ENCODE peak calls at places on chromosomes 5 and 9, in four cellular contexts. One of them, this sample, is unnamed.
A peak's percentile ranks its signal among the peaks of the same experiment; 100 is the strongest.

GRCh38 chr5:181245427-181246275 is 1.9 kb upstream of the RACK1 start:
- DNase-seq in HepG2: no peak
- DNase-seq in heart right ventricle: no peak
- DNase-seq in fibroblast of mammary gland: no peak
- DNase-seq in this sample: no peak

GRCh38 chr9:72149231-72149975 is at the start of gene GDA:
- DNase-seq in heart right ventricle: no peak
- DNase-seq in fibroblast of mammary gland: no peak
- DNase-seq in HepG2: no peak
- DNase-seq in this sample: no peak

GRCh38 chr5:168822745-168823281 is 243.6 kb upstream of the PANK3 start:
- DNase-seq in heart right ventricle: no peak
- DNase-seq in fibroblast of mammary gland: peak; percentile 72
- DNase-seq in HepG2: no peak
- DNase-seq in this sample: no peak

GRCh38 chr9:137744632-137745183 is 125.9 kb downstream of the EHMT1 start:
- DNase-seq in HepG2: no peak
- DNase-seq in heart right ventricle: no peak
- DNase-seq in fibroblast of mammary gland: no peak
- DNase-seq in this sample: no peak

GRCh38 chr5:50958852-50959457 is 292.5 kb downstream of the PARP8 start:
- DNase-seq in HepG2: peak; percentile 53
- DNase-seq in fibroblast of mammary gland: peak; percentile 33
- DNase-seq in heart right ventricle: no peak
- DNase-seq in this sample: peak; percentile 37

GRCh38 chr9:77018058-77019009 is 1.1 kb upstream of the FOXB2 start:
- DNase-seq in fibroblast of mammary gland: no peak
- DNase-seq in HepG2: no peak
- DNase-seq in heart right ventricle: no peak
- DNase-seq in this sample: no peak

GRCh38 chr9:95092321-95093072 is 225.0 kb downstream of the FANCC start:
- DNase-seq in fibroblast of mammary gland: peak; percentile 79
- DNase-seq in heart right ventricle: no peak
- DNase-seq in HepG2: no peak
- DNase-seq in this sample: peak; percentile 95

GRCh38 chr5:73625314-73625904 is 587 bp upstream of the ARHGEF28 start:
- DNase-seq in heart right ventricle: no peak
- DNase-seq in fibroblast of mammary gland: peak; percentile 23
- DNase-seq in HepG2: no peak
- DNase-seq in this sample: no peak

GRCh38 chr5:99460701-99461100 is 531.9 kb upstream of the CHD1 start:
- DNase-seq in fibroblast of mammary gland: no peak
- DNase-seq in HepG2: no peak
- DNase-seq in heart right ventricle: no peak
- DNase-seq in this sample: no peak

GRCh38 chr5:15420201-15420600 is 79.8 kb upstream of the FBXL7 start:
- DNase-seq in heart right ventricle: peak; percentile 44
- DNase-seq in fibroblast of mammary gland: no peak
- DNase-seq in HepG2: no peak
- DNase-seq in this sample: no peak

GRCh38 chr5:167363065-167363464 is 928.4 kb upstream of the WWC1 start:
- DNase-seq in HepG2: no peak
- DNase-seq in heart right ventricle: no peak
- DNase-seq in fibroblast of mammary gland: no peak
- DNase-seq in this sample: no peak

GRCh38 chr9:94909250-94909894 is 182.9 kb downstream of the AOPEP start:
- DNase-seq in HepG2: no peak
- DNase-seq in heart right ventricle: no peak
- DNase-seq in fibroblast of mammary gland: no peak
- DNase-seq in this sample: no peak

GRCh38 chr5:110063640-110064592 is 374.2 kb downstream of the MAN2A1 start:
- DNase-seq in HepG2: no peak
- DNase-seq in heart right ventricle: no peak
- DNase-seq in fibroblast of mammary gland: peak; percentile 47
- DNase-seq in this sample: peak; percentile 16

GRCh38 chr9:127993721-127994120 is 12.9 kb upstream of the EEIG1 start:
- DNase-seq in HepG2: no peak
- DNase-seq in fibroblast of mammary gland: no peak
- DNase-seq in heart right ventricle: no peak
- DNase-seq in this sample: no peak

GRCh38 chr5:127785098-127785927 is 82.1 kb downstream of the CCDC192 start:
- DNase-seq in heart right ventricle: no peak
- DNase-seq in fibroblast of mammary gland: peak; percentile 97
- DNase-seq in HepG2: no peak
- DNase-seq in this sample: peak; percentile 73

GRCh38 chr5:134122530-134122929 is 8.0 kb downstream of the TCF7 start:
- DNase-seq in HepG2: no peak
- DNase-seq in heart right ventricle: no peak
- DNase-seq in fibroblast of mammary gland: no peak
- DNase-seq in this sample: no peak

GRCh38 chr5:3011764-3012017 is 260.2 kb upstream of the IRX2 start:
- DNase-seq in heart right ventricle: no peak
- DNase-seq in fibroblast of mammary gland: no peak
- DNase-seq in HepG2: no peak
- DNase-seq in this sample: no peak

GRCh38 chr5:108167174-108167573 is 214.7 kb downstream of the FBXL17 start:
- DNase-seq in HepG2: no peak
- DNase-seq in fibroblast of mammary gland: no peak
- DNase-seq in heart right ventricle: no peak
- DNase-seq in this sample: no peak

GRCh38 chr9:121261107-121261460 is 6.9 kb upstream of the GSN start:
- DNase-seq in HepG2: no peak
- DNase-seq in fibroblast of mammary gland: peak; percentile 39
- DNase-seq in heart right ventricle: no peak
- DNase-seq in this sample: no peak

GRCh38 chr5:5492087-5492933 is 69.8 kb downstream of the ICE1 start:
- DNase-seq in HepG2: peak; percentile 54
- DNase-seq in heart right ventricle: no peak
- DNase-seq in fibroblast of mammary gland: peak; percentile 72
- DNase-seq in this sample: peak; percentile 63

GRCh38 chr5:88118179-88118578 is 150.5 kb downstream of the TMEM161B start:
- DNase-seq in fibroblast of mammary gland: no peak
- DNase-seq in heart right ventricle: no peak
- DNase-seq in HepG2: peak; percentile 61
- DNase-seq in this sample: no peak

GRCh38 chr9:110125763-110126351 is 82.1 kb downstream of the C9orf152 start:
- DNase-seq in heart right ventricle: no peak
- DNase-seq in fibroblast of mammary gland: peak; percentile 49
- DNase-seq in HepG2: no peak
- DNase-seq in this sample: no peak

GRCh38 chr5:54217826-54218503 is 92.4 kb downstream of the ARL15 start:
- DNase-seq in fibroblast of mammary gland: peak; percentile 82
- DNase-seq in heart right ventricle: no peak
- DNase-seq in HepG2: peak; percentile 37
- DNase-seq in this sample: peak; percentile 83

GRCh38 chr5:155839251-155840037 is 487.5 kb upstream of the SGCD start:
- DNase-seq in heart right ventricle: no peak
- DNase-seq in fibroblast of mammary gland: no peak
- DNase-seq in HepG2: no peak
- DNase-seq in this sample: no peak

GRCh38 chr9:61666849-61667371 is 477.1 kb downstream of the SPATA31A7 start:
- DNase-seq in fibroblast of mammary gland: no peak
- DNase-seq in HepG2: no peak
- DNase-seq in heart right ventricle: no peak
- DNase-seq in this sample: no peak

GRCh38 chr9:94270009-94270408 is 10.9 kb downstream of the ZNF169 start:
- DNase-seq in HepG2: peak; percentile 60
- DNase-seq in heart right ventricle: no peak
- DNase-seq in fibroblast of mammary gland: no peak
- DNase-seq in this sample: no peak

GRCh38 chr5:142317673-142318261 is 7.1 kb downstream of the SPRY4 start:
- DNase-seq in fibroblast of mammary gland: peak; percentile 38
- DNase-seq in HepG2: no peak
- DNase-seq in heart right ventricle: peak; percentile 35
- DNase-seq in this sample: no peak

GRCh38 chr5:172410160-172410559 is 44.2 kb downstream of the SH3PXD2B start:
- DNase-seq in heart right ventricle: no peak
- DNase-seq in HepG2: no peak
- DNase-seq in fibroblast of mammary gland: peak; percentile 95
- DNase-seq in this sample: peak; percentile 47

GRCh38 chr9:111928342-111928720 is 31.7 kb downstream of the UGCG start:
- DNase-seq in fibroblast of mammary gland: peak; percentile 48
- DNase-seq in HepG2: no peak
- DNase-seq in heart right ventricle: no peak
- DNase-seq in this sample: no peak

GRCh38 chr5:37495668-37496067 is 116.5 kb downstream of the WDR70 start:
- DNase-seq in heart right ventricle: no peak
- DNase-seq in fibroblast of mammary gland: peak; percentile 86
- DNase-seq in HepG2: no peak
- DNase-seq in this sample: peak; percentile 83

GRCh38 chr5:124948754-124949275 is 202.4 kb upstream of the ZNF608 start:
- DNase-seq in fibroblast of mammary gland: no peak
- DNase-seq in heart right ventricle: no peak
- DNase-seq in HepG2: no peak
- DNase-seq in this sample: no peak

GRCh38 chr5:77816686-77817085 is 40.5 kb upstream of the TBCA start:
- DNase-seq in HepG2: no peak
- DNase-seq in fibroblast of mammary gland: no peak
- DNase-seq in heart right ventricle: no peak
- DNase-seq in this sample: no peak

GRCh38 chr5:83097582-83098265 is 20.4 kb downstream of the XRCC4 start:
- DNase-seq in fibroblast of mammary gland: peak; percentile 49
- DNase-seq in HepG2: no peak
- DNase-seq in heart right ventricle: no peak
- DNase-seq in this sample: peak; percentile 18

GRCh38 chr5:3856036-3856435 is 260.4 kb downstream of the IRX1 start:
- DNase-seq in HepG2: no peak
- DNase-seq in fibroblast of mammary gland: no peak
- DNase-seq in heart right ventricle: no peak
- DNase-seq in this sample: no peak

GRCh38 chr5:42912184-42912766 is 100.6 kb upstream of the SELENOP start:
- DNase-seq in HepG2: peak; percentile 25
- DNase-seq in fibroblast of mammary gland: peak; percentile 66
- DNase-seq in heart right ventricle: no peak
- DNase-seq in this sample: peak; percentile 70

GRCh38 chr9:79465171-79465570 is 106.6 kb upstream of the TLE4 start:
- DNase-seq in HepG2: no peak
- DNase-seq in heart right ventricle: no peak
- DNase-seq in fibroblast of mammary gland: no peak
- DNase-seq in this sample: no peak

DNA sequence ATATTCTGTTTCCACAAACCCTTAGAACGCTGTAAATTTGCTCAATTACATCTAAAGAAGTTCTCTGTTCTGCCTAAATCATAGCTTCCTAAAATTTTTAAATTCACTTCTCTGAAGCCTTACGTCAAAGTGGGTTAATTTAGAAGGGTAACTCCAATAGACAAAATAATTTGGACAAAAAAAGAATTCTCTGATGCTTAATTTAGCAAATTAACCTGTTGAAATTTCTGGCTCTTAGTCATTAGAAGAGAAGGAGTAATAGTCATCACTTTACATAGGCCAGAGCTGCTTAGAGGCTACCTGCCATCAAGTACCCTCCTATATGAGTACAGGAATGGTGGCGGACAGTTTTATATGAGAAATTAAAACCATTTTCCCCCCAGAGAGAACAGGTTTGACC is 3.8 kb downstream of the ELL2 start:
- DNase-seq in fibroblast of mammary gland: no peak
- DNase-seq in HepG2: no peak
- DNase-seq in heart right ventricle: no peak
- DNase-seq in this sample: no peak
- H3K4me3 ChIP-seq in fibroblast of mammary gland: no peak overlapping the region
- H3K4me3 ChIP-seq in HepG2: peak overlapping the region; percentile 94
- H3K4me3 ChIP-seq in heart right ventricle: peak overlapping the region; percentile 76
- H3K4me3 ChIP-seq in this sample: peak overlapping the region; percentile 93

DNA sequence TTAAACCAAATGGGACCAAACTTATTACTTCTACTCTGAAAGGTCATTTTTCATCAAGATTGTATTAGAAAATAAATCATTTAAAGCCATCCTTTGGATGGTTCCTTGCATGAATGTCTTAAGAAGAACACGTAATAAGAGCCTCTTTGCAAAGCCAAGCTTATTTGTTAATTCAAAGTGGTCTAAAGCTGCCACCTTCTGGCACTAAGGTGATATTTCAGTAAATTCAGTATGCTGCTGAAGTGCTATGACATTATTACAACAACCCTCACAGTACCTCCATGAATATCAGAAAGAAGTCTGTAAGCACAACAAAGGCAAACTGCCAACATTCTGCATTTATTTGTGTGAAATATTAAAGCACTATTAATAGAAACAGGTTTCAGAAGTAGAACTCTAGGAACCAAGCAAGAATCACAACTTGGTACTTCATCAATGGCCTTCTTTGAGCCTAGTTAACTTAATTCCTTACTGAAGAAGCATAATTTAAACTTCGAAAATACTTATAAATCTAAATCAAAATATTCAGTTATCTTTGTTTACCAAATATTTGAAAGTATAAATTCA is 53.1 kb upstream of the TYRP1 start:
- DNase-seq in HepG2: peak; percentile 27
- DNase-seq in fibroblast of mammary gland: peak; percentile 61
- DNase-seq in heart right ventricle: no peak
- DNase-seq in this sample: peak; percentile 70
- TF ChIP-seq CTCF in HepG2: peak; percentile 62
- TF ChIP-seq CTCF in fibroblast of mammary gland: peak; percentile 52
- TF ChIP-seq CTCF in heart right ventricle: peak; percentile 16
- TF ChIP-seq CTCF in this sample: peak; percentile 59

DNA sequence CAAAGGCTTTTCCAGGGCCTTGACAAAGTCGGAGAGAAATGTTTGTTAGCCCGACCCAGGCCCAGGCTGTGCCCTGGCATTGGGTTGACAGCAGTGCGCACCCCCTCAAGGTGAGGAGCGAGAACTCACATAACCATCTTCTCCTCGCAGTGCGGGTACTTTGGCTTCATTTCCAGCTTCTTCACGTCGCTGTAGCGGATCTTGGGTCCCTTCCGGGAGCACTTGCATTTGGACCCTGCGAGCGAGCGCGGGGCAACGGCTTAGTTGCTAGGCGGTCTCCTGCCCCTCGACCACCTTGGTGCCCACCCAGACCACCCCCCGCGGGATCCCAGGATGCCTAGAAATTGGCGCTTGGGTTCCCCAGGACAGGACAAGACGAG is 496 bp downstream of the CXCL14 start:
- DNase-seq in HepG2: no peak
- DNase-seq in heart right ventricle: no peak
- DNase-seq in fibroblast of mammary gland: no peak
- DNase-seq in this sample: no peak
- H3K4me3 ChIP-seq in HepG2: no peak overlapping the region
- H3K4me3 ChIP-seq in heart right ventricle: no peak overlapping the region
- H3K4me3 ChIP-seq in fibroblast of mammary gland: no peak overlapping the region
- H3K4me3 ChIP-seq in this sample: no peak overlapping the region

GRCh38 chr9:763692-764091 is 77.8 kb upstream of the DMRT1 start:
- DNase-seq in HepG2: no peak
- DNase-seq in fibroblast of mammary gland: no peak
- DNase-seq in heart right ventricle: no peak
- DNase-seq in this sample: no peak

GRCh38 chr9:761793-762190 is 79.7 kb upstream of the DMRT1 start:
- DNase-seq in heart right ventricle: no peak
- DNase-seq in HepG2: no peak
- DNase-seq in fibroblast of mammary gland: no peak
- DNase-seq in this sample: no peak

GRCh38 chr9:761155-761792 is 80.2 kb upstream of the DMRT1 start:
- DNase-seq in heart right ventricle: no peak
- DNase-seq in HepG2: peak; percentile 77
- DNase-seq in fibroblast of mammary gland: peak; percentile 63
- DNase-seq in this sample: no peak

GRCh38 chr9:764105-764524 is 77.4 kb upstream of the DMRT1 start:
- DNase-seq in fibroblast of mammary gland: peak; percentile 88
- DNase-seq in heart right ventricle: peak; percentile 38
- DNase-seq in HepG2: peak; percentile 75
- DNase-seq in this sample: peak; percentile 77

GRCh38 chr9:762217-762616 is 79.3 kb upstream of the DMRT1 start:
- DNase-seq in HepG2: no peak
- DNase-seq in fibroblast of mammary gland: no peak
- DNase-seq in heart right ventricle: no peak
- DNase-seq in this sample: no peak
- TF ChIP-seq CTCF in HepG2: no peak
- TF ChIP-seq CTCF in fibroblast of mammary gland: no peak
- TF ChIP-seq CTCF in heart right ventricle: no peak
- TF ChIP-seq CTCF in this sample: no peak